ENCODE peak calls at places on chromosomes 13 and 19, in four cellular contexts. R, E, I and J are unnamed samples.

GRCh38 chr19:11833541-11833940 is 15.0 kb upstream of the ZNF439 start:
- DNase-seq in I (no peak), R (no peak), E (no peak), J (no peak)

GRCh38 chr19:54573330-54573872 is at the start of gene LILRA2:
- DNase-seq in I (no peak), R (no peak), E (no peak), J (peak; percentile 82)

GRCh38 chr19:46579286-46579944 is 21.7 kb upstream of the CALM3 start:
- DNase-seq in E (no peak), R (peak; percentile 17), I (no peak), J (no peak)

GRCh38 chr13:110403315-110403714 is 96.2 kb downstream of the COL4A2 start:
- DNase-seq in E (no peak), I (no peak), R (no peak), J (no peak)

GRCh38 chr13:85828094-85828684 is 29.0 kb upstream of the SLITRK6 start:
- DNase-seq in R (peak; percentile 2), I (no peak), E (peak; percentile 13), J (no peak)

GRCh38 chr13:49502954-49503353 is 7.2 kb downstream of the PHF11 start:
- DNase-seq in I (no peak), R (no peak), E (no peak), J (no peak)

GRCh38 chr13:24022568-24022967 is 125.3 kb upstream of the C1QTNF9B start:
- DNase-seq in E (no peak), R (no peak), I (no peak), J (no peak)

GRCh38 chr19:28638445-28638844 is 574.5 kb downstream of the UQCRFS1 start:
- DNase-seq in R (peak; percentile 19), E (no peak), I (no peak), J (no peak)

GRCh38 chr13:33884506-33885221 is 66.7 kb downstream of the RFC3 start:
- DNase-seq in R (no peak), E (no peak), I (no peak), J (no peak)

GRCh38 chr13:44416297-44416696 is 42.7 kb downstream of the SERP2 start:
- DNase-seq in R (no peak), I (no peak), E (no peak), J (peak; percentile 66)

GRCh38 chr19:1149259-1150045 is 24.6 kb downstream of the SBNO2 start:
- DNase-seq in E (no peak), R (no peak), I (no peak), J (no peak)

GRCh38 chr13:111031531-111031961 is 83.6 kb upstream of the ARHGEF7 start:
- DNase-seq in I (no peak), E (no peak), R (no peak), J (no peak)

GRCh38 chr19:5086725-5087439 is 118.0 kb downstream of the KDM4B start:
- DNase-seq in I (no peak), E (no peak), R (no peak), J (no peak)

GRCh38 chr13:72313546-72313945 is 413.9 kb downstream of the MZT1 start:
- DNase-seq in E (no peak), R (no peak), I (no peak), J (no peak)

GRCh38 chr19:57720878-57721277 is 6.5 kb downstream of the ZNF671 start:
- DNase-seq in R (no peak), E (no peak), I (no peak), J (no peak)

GRCh38 chr19:35409191-35409590 is 38.3 kb downstream of the GPR42 start:
- DNase-seq in I (no peak), E (no peak), R (no peak), J (no peak)

GRCh38 chr19:21751379-21751778 is 16.0 kb downstream of the ZNF100 start:
- DNase-seq in E (no peak), R (no peak), I (no peak), J (no peak)

GRCh38 chr19:5037936-5038335 is 69.0 kb downstream of the KDM4B start:
- DNase-seq in I (no peak), R (no peak), E (no peak), J (no peak)

GRCh38 chr19:9823816-9824215 is 3.9 kb upstream of the UBL5 start:
- DNase-seq in E (no peak), I (no peak), R (no peak), J (no peak)

GRCh38 chr19:50232600-50232999 is 29.2 kb downstream of the MYH14 start:
- DNase-seq in R (no peak), I (no peak), E (no peak), J (no peak)

GRCh38 chr19:16915734-16916133 is 26.9 kb downstream of the F2RL3 start:
- DNase-seq in I (no peak), E (no peak), R (no peak), J (peak; percentile 15)

GRCh38 chr19:17052439-17052838 is 22.8 kb downstream of the HAUS8 start:
- DNase-seq in I (no peak), E (peak; percentile 22), R (no peak), J (no peak)

GRCh38 chr13:103291693-103292572 is 225.7 kb upstream of the SLC10A2 start:
- DNase-seq in R (no peak), E (no peak), I (no peak), J (no peak)

GRCh38 chr13:105365831-105366230 is 1169.6 kb downstream of the EFNB2 start:
- DNase-seq in R (no peak), E (no peak), I (no peak), J (no peak)

GRCh38 chr13:47997384-47997783 is 3.7 kb downstream of the SUCLA2 start:
- DNase-seq in I (no peak), E (no peak), R (no peak), J (no peak)

GRCh38 chr19:54186934-54187381 is 2.4 kb downstream of the MBOAT7 start:
- DNase-seq in I (no peak), R (no peak), E (no peak), J (peak; percentile 77)

GRCh38 chr13:39036212-39036611 is 1.7 kb downstream of the PROSER1 start:
- DNase-seq in R (no peak), I (no peak), E (no peak), J (no peak)

GRCh38 chr13:94351292-94352000 is 128.0 kb downstream of the DCT start:
- DNase-seq in E (no peak), I (no peak), R (no peak), J (no peak)

GRCh38 chr13:111219306-111219705 is 101.1 kb upstream of the TEX29 start:
- DNase-seq in E (no peak), R (no peak), I (no peak), J (no peak)

GRCh38 chr13:43134896-43135295 is 111.5 kb downstream of the DNAJC15 start:
- DNase-seq in I (no peak), R (no peak), E (no peak), J (no peak)

GRCh38 chr19:1259873-1260748 is 9.0 kb upstream of the CIRBP start:
- DNase-seq in R (no peak), I (no peak), E (no peak), J (peak; percentile 95)

GRCh38 chr13:53129864-53130393 is 101.3 kb downstream of the OLFM4 start:
- DNase-seq in I (no peak), R (no peak), E (no peak), J (no peak)

GRCh38 chr19:19111967-19112580 is 26.2 kb downstream of the TMEM161A start:
- DNase-seq in I (no peak), E (no peak), R (no peak), J (no peak)

GRCh38 chr19:41994521-41994971 is 516 bp upstream of the ATP1A3 start:
- DNase-seq in E (no peak), R (no peak), I (no peak), J (no peak)

GRCh38 chr19:41993612-41994483 is at the start of gene ATP1A3:
- DNase-seq in E (peak; percentile 31), I (no peak), R (peak; percentile 95), J (peak; percentile 89)

GRCh38 chr19:41997121-41997850 is 3.3 kb upstream of the ATP1A3 start:
- DNase-seq in R (peak; percentile 74), I (no peak), E (no peak), J (no peak)

GRCh38 chr19:41995959-41996797 is 2.1 kb upstream of the ATP1A3 start:
- DNase-seq in R (peak; percentile 80), E (no peak), I (no peak), J (no peak)

GRCh38 chr19:41994994-41995958 is 1.2 kb upstream of the ATP1A3 start:
- DNase-seq in I (no peak), E (no peak), R (no peak), J (no peak)
- H3K27ac ChIP-seq in I (no peak overlapping the region), E (no peak overlapping the region), R (no peak overlapping the region), J (no peak overlapping the region)

GRCh38 chr13:99978781-99979452 is 2.7 kb upstream of the ZIC2 start:
- DNase-seq in E (no peak), I (no peak), R (no peak), J (no peak)

GRCh38 chr13:99980201-99981114 is 1.1 kb upstream of the ZIC2 start:
- DNase-seq in E (peak; percentile 52), I (no peak), R (peak; percentile 90), J (peak; percentile 85)

GRCh38 chr13:99977912-99978780 is 3.4 kb upstream of the ZIC2 start:
- DNase-seq in E (no peak), I (no peak), R (no peak), J (no peak)

GRCh38 chr13:99981115-99982020 is at the start of gene ZIC2:
- DNase-seq in E (peak; percentile 73), I (no peak), R (peak; percentile 81), J (peak; percentile 72)

GRCh38 chr13:99979453-99980200 is 2.0 kb upstream of the ZIC2 start:
- DNase-seq in R (peak; percentile 28), I (no peak), E (no peak), J (no peak)
- TF ChIP-seq POLR2A in R (no peak), I (no peak), E (no peak), J (no peak)

DNA sequence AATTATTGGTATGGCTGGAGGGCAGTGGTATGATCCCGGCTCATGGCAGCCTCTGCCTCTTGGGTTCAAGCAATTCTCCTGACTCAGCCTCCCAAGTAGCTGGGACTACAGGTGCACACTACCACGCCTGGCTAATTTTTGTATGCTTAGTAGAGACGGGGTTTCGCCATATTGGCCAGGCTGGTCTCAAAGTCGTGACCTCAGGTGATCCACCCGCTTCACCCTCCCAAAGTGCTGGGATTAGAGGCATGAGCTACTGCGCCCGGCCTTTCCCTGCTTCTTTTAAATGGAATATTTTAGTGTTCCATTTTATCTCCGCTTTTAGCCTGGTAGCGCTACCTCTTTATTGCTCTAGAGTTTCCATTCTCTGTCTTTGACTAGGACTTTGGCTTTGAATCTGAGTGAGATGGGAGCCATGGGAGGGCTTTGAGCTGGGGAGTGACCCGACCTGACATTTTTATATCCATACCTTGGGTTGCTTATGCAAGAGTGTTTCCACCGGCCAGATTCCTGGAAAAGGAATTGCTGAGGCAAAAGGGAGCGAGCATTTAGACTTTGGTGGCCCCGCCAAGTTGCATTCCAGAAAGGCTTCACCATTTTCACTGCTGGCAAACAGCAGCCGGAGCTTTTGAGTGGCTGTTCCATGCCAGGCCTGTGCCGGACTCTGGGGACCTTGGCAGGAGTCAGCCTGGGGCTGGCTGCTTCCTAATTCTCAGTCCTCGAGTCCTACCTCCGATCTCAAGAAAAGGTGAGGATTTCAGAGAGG is 22.9 kb downstream of the BICRA start:
- DNase-seq in E (no peak), I (no peak), R (no peak), J (no peak)
- TF ChIP-seq POLR2AphosphoS5 in E (no peak), I (no peak), R (no peak), J (no peak)

GRCh38 chr13:99227909-99228688 is 27.4 kb downstream of the UBAC2 start:
- DNase-seq in I (no peak), R (no peak), E (no peak), J (no peak)
- H3K27ac ChIP-seq in I (no peak overlapping the region), R (no peak overlapping the region), E (peak overlapping the region; percentile 7), J (peak overlapping the region; percentile 53)